ENCODE peak calls at places on chromosomes 6 and 20, in eight cellular contexts. J, L, T, D, Z, S, U and I are unnamed samples.

GRCh38 chr6:169960531-169960890 is 209.1 kb downstream of the ERMARD start:
- DNase-seq in T (no peak), J (peak), L (no peak), S (no peak), Z (no peak), D (no peak), U (peak), I (no peak)

GRCh38 chr6:2877057-2877882 is 25.8 kb downstream of the SERPINB9 start:
- DNase-seq in J (no peak), D (no peak), S (no peak), L (peak), U (no peak), Z (no peak), T (peak), I (no peak)

GRCh38 chr6:137122612-137123011 is 50.8 kb downstream of the IL22RA2 start:
- DNase-seq in S (no peak), U (no peak), T (no peak), D (peak), J (no peak), L (no peak), Z (no peak), I (no peak)

GRCh38 chr6:127384007-127384406 is 40.6 kb upstream of the ECHDC1 start:
- DNase-seq in Z (no peak), S (no peak), U (no peak), L (no peak), D (no peak), J (no peak), T (peak), I (no peak)

GRCh38 chr20:63534831-63535651 is 2.1 kb downstream of the PTK6 start:
- DNase-seq in L (no peak), U (no peak), D (no peak), S (no peak), J (no peak), Z (no peak), T (no peak), I (no peak)

GRCh38 chr6:15036690-15037245 is 209.1 kb upstream of the JARID2 start:
- DNase-seq in D (no peak), Z (peak), T (no peak), J (peak), S (no peak), L (no peak), U (no peak), I (no peak)

GRCh38 chr20:29740601-29740950 is 1516.9 kb upstream of the DEFB115 start:
- DNase-seq in Z (no peak), S (no peak), U (no peak), J (no peak), D (no peak), T (no peak), L (no peak), I (no peak)

GRCh38 chr6:153208706-153209105 is 77.6 kb upstream of the RGS17 start:
- DNase-seq in U (no peak), S (no peak), Z (no peak), L (no peak), T (no peak), D (no peak), J (no peak), I (no peak)

GRCh38 chr6:158253248-158253647 is 59.0 kb upstream of the TULP4 start:
- DNase-seq in S (no peak), J (no peak), L (no peak), Z (no peak), T (no peak), U (no peak), D (no peak), I (no peak)

GRCh38 chr6:115358616-115359015 is 702.1 kb downstream of the FRK start:
- DNase-seq in U (no peak), D (no peak), Z (no peak), J (no peak), S (no peak), L (peak), T (no peak), I (no peak)

GRCh38 chr20:4989570-4989969 is 11.7 kb downstream of the SLC23A2 start:
- DNase-seq in J (no peak), S (no peak), L (no peak), Z (no peak), U (no peak), T (no peak), D (peak), I (no peak)

GRCh38 chr6:157107915-157108651 is 215.2 kb downstream of the TMEM242 start:
- DNase-seq in U (no peak), J (no peak), T (peak), S (no peak), L (peak), D (no peak), Z (no peak), I (no peak)

GRCh38 chr6:15879372-15880261 is 216.8 kb upstream of the DTNBP1 start:
- DNase-seq in U (peak), Z (peak), D (peak), S (peak), T (peak), J (peak), L (no peak), I (no peak)

GRCh38 chr6:143842468-143842901 is 653 bp upstream of the LTV1 start:
- DNase-seq in Z (no peak), L (no peak), U (no peak), T (peak), S (no peak), J (no peak), D (no peak), I (no peak)

GRCh38 chr6:91539451-91539850 is 952.6 kb upstream of the MAP3K7 start:
- DNase-seq in J (no peak), S (no peak), T (no peak), Z (no peak), U (no peak), L (no peak), D (no peak), I (no peak)

GRCh38 chr6:89120371-89120770 is 2.5 kb upstream of the SRSF12 start:
- DNase-seq in L (no peak), Z (no peak), J (no peak), S (no peak), U (no peak), D (no peak), T (no peak), I (no peak)

GRCh38 chr20:61127311-61128044 is 124.6 kb upstream of the CDH4 start:
- DNase-seq in J (no peak), D (no peak), L (peak), T (peak), Z (no peak), U (no peak), S (no peak), I (no peak)

GRCh38 chr6:124199226-124199625 is 395.6 kb downstream of the NKAIN2 start:
- DNase-seq in D (no peak), U (no peak), T (no peak), J (no peak), Z (no peak), S (no peak), L (no peak), I (no peak)

GRCh38 chr20:32780749-32781402 is 18.7 kb downstream of the DNMT3B start:
- DNase-seq in U (no peak), J (no peak), Z (no peak), L (no peak), S (no peak), T (no peak), D (no peak), I (peak)

GRCh38 chr6:158285321-158285960 is 26.8 kb upstream of the TULP4 start:
- DNase-seq in S (no peak), J (no peak), U (no peak), L (no peak), Z (no peak), D (no peak), T (no peak), I (peak)

GRCh38 chr20:34112600-34113061 is 588 bp upstream of the EIF2S2 start:
- DNase-seq in L (no peak), Z (peak), T (peak), S (peak), D (peak), J (peak), U (peak), I (peak)

GRCh38 chr6:41730531-41731436 is 4.6 kb downstream of the TFEB start:
- DNase-seq in D (no peak), S (no peak), J (no peak), Z (no peak), T (no peak), L (no peak), U (no peak), I (no peak)

GRCh38 chr20:13857304-13857703 is 72.5 kb downstream of the NDUFAF5 start:
- DNase-seq in L (no peak), U (no peak), D (no peak), T (no peak), Z (no peak), S (no peak), J (no peak), I (no peak)

GRCh38 chr6:16333580-16333979 is 95.2 kb downstream of the GMPR start:
- DNase-seq in T (no peak), J (no peak), U (no peak), L (peak), Z (no peak), S (no peak), D (no peak), I (no peak)

GRCh38 chr20:17558154-17558940 is 11.5 kb upstream of the DSTN start:
- DNase-seq in U (peak), T (peak), D (no peak), S (no peak), J (peak), L (peak), Z (no peak), I (no peak)

GRCh38 chr6:45148711-45149341 is 179.3 kb upstream of the RUNX2 start:
- DNase-seq in J (no peak), S (no peak), Z (no peak), D (no peak), U (no peak), T (no peak), L (peak), I (no peak)

DNA sequence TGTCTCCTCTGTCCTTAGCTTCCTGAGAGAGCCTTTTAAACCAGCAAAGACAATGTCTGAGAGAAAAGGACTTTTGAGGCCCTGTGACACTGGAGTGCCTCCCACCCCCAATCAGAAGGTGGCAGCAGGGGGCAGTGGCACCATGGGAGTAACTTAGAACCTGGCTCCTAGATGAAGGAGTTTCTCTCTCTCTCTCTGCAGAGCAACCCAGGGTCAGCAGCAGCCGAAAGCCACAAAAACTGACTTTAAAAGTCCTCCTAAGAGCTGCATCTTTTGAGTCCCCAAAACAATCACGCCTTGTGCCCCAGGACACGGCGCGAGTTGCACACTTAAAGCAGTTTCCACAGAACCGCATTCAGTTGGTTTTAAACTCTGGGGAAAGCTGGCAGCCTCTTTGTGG is 5.3 kb upstream of the TCP11 start:
- DNase-seq in D (peak), Z (peak), T (peak), U (no peak), S (no peak), L (peak), J (no peak), I (peak)
- TF ChIP-seq CTCF in D (peak), Z (peak), T (peak), U (peak), S (no peak), L (peak), J (no peak), I (peak)

DNA sequence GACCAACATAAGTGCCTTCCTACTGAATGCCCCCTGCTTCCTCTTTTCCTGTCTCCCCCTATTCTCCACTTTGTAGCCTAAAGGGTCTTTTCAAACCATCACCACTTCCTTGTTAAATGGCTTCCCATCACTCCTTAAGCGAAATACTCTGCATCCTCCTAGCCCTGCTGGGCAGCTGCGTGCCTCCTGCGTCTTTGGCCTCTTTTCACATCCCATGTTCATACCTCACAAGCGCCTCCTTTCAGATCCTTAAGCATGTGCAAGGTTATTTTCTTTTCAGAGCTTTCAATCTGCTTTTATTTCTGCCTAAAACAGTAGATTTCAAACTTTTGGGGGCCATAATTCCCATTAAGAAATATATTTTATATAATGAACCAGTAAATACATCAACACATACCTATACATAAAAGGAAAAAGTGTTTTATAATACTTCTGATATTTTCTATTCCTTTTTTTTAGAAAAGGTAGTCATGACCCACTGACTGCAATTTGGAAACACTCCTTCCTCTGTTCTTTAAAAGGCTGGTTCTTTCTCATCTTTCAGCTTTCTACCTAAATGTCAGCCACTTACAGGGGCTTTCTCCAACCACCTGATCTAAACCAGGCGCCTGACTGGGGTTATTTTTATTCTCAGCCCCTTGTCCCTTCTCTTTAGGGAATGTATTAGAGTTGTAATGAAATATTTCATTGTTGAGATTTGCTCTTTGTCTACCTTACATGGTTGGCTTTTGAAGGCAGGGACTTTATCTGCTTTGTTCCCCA is 84.1 kb downstream of the PRDM1 start:
- DNase-seq in Z (peak), D (no peak), L (no peak), S (no peak), U (no peak), J (no peak), T (no peak), I (no peak)
- TF ChIP-seq CTCF in Z (no peak), D (no peak), L (no peak), S (no peak), U (no peak), J (no peak), T (no peak), I (no peak)

DNA sequence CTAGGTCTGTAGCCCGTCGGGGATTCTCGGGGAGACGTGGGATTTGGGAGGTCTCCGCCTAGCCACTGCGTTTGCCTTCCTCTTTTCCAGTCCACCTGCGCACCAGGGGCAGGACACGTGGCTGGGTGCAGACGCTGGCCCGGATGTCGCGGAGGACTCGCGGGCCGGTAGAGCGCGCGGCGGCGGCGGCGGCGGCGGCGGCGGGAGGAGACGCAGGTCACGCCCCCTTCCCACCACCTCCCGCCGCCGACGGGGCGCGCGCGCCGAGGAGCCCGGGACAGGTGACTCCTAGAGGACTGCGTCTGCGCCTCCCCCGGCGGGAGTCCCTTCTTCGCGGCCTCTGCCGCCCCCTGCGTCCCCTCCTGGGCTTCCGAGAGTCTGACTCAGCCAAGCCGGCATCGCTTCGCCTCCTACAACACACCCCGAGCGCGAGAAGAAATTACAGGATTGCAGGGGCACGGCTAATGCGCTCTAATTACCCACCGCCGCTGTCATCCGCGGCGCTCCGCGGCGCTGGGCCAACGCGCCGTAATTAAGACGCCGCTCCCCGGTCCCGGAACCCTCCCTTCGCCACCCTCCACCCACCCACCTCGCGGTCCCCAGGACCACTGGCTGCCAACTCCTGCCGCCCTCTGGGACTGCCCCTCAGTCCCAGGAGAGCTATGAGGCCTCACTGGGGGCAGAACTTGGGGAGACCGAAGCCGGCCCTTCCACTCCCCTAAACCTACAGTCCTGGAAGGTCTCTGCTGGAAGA is 124.5 kb downstream of the MRPL14 start:
- DNase-seq in S (peak), Z (peak), D (peak), U (no peak), J (peak), T (peak), L (peak), I (peak)
- TF ChIP-seq CTCF in S (no peak), Z (peak), D (peak), U (no peak), J (peak), T (peak), L (peak), I (peak)

GRCh38 chr6:34793877-34794276 is 2.0 kb downstream of the BLTP3A start:
- DNase-seq in T (no peak), D (no peak), J (no peak), Z (no peak), L (no peak), U (no peak), S (no peak), I (no peak)

GRCh38 chr6:34788111-34788510 is 3.8 kb upstream of the BLTP3A start:
- DNase-seq in S (no peak), J (no peak), D (no peak), U (peak), L (no peak), Z (no peak), T (no peak), I (no peak)

GRCh38 chr6:34791842-34792604 is at the start of gene BLTP3A:
- DNase-seq in L (peak), Z (peak), J (peak), D (peak), T (peak), S (peak), U (peak), I (peak)

GRCh38 chr6:34792605-34793500 is 970 bp downstream of the BLTP3A start:
- DNase-seq in S (no peak), U (peak), D (peak), T (peak), J (no peak), L (peak), Z (peak), I (peak)

DNA sequence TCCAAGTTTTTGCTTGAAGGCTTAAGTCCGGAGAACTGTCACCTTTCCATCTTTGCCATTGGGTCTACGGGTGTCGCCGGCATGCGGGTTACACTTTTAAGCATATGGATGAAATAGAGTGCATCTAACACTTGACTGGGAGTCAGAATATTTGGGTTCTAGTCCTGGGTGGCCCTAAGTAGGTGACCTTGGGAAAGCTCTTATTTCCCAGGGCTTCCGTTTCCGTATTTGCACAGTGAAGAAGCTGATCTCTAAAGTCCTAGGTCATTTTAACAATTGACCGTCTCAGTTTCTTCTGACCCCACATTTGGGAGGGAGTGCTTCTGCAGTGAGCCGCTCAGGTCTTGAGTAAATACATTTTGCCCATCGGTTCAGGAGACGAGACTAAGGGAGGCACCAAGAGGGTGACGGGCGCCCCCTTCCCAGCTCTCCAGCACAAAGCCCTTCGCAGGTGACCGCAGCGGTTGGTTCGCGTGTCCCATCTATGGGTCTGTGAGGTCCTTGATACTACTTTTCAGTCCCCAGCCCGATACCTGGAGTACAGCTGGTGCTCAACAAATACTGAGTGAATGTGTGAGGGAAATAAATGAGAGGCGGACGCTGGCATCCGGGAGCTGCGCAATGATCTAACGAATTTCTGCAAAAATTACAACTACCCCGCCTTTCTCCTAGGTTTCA is 580 bp upstream of the BLTP3A start:
- DNase-seq in Z (peak), J (peak), T (no peak), U (peak), S (peak), L (no peak), D (peak), I (no peak)
- TF ChIP-seq CTCF in Z (peak), J (no peak), T (peak), U (no peak), S (no peak), L (peak), D (peak), I (peak)

DNA sequence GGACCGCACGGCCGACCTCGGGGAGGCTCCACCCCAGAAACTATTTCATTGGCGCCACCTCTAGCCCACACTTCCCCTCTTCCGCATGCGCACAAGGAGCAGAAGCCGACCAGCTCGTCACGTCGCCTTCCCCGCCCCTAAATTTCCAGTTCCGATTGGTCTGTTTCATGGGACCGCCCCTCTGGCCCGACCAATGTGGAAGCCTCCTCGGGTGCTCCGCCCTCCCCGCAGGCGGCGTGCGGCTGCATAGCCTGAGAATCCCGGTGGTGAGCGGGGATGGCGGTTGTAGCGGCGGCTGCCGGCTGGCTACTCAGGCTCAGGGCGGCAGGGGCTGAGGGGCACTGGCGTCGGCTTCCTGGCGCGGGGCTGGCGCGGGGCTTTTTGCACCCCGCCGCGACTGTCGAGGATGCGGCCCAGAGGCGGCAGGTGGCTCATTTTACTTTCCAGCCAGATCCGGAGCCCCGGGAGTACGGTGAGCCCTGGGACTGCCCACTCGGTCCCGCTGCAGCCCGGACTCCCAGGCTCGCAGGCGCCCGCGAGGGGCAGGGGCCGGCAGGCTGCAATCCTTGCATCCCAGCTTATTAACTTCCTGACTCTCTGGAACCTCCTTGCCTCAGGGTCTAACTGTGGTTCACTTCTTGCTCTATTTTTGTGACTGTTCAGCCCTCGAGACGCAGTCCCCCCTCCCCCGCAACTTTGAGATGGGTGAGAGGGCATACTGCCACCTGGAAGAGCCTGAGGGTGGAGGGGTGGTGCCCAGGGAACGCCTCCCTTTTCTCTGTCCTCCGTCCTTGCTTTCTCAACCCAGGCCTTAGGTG is at the start of gene BCKDHB:
- DNase-seq in J (peak), D (peak), U (peak), S (peak), Z (peak), T (peak), L (peak), I (peak)
- TF ChIP-seq CTCF in J (no peak), D (no peak), U (no peak), S (no peak), Z (no peak), T (peak), L (peak), I (no peak)